ENCODE peak calls at places on chromosome 21, in six cellular contexts. L is upper lobe of left lung, I is A549, Q is HepG2, W is GM12878, A is K562. E is an unnamed sample.

GRCh38 chr21:39064325-39065012 is 118.8 kb downstream of the PSMG1 start:
- ATAC-seq in I (no peak), L (no peak), Q (no peak), W (no peak), A (no peak), E (no peak)

GRCh38 chr21:38272215-38272614 is 15.4 kb downstream of the KCNJ15 start:
- ATAC-seq in A (no peak), I (no peak), Q (no peak), W (no peak), L (no peak), E (no peak)

GRCh38 chr21:44074315-44074958 is 32.8 kb upstream of the PWP2 start:
- ATAC-seq in Q (no peak), A (no peak), I (no peak), L (no peak), W (no peak), E (no peak)

GRCh38 chr21:43343992-43344886 is 82.7 kb downstream of the SIK1 start:
- ATAC-seq in W (no peak), A (no peak), I (peak; percentile 21), Q (no peak), L (peak; percentile 70), E (no peak)

GRCh38 chr21:17083084-17083483 is 429.8 kb upstream of the CXADR start:
- ATAC-seq in I (no peak), Q (no peak), L (no peak), A (no peak), W (no peak), E (no peak)

GRCh38 chr21:17051054-17051453 is 461.8 kb upstream of the CXADR start:
- ATAC-seq in I (no peak), W (no peak), L (no peak), Q (no peak), A (no peak), E (no peak)

GRCh38 chr21:23986987-23987386 is 1620.3 kb downstream of the MRPL39 start:
- ATAC-seq in W (no peak), Q (no peak), A (no peak), I (no peak), L (no peak), E (no peak)

GRCh38 chr21:33046455-33046854 is 20.7 kb downstream of the OLIG2 start:
- ATAC-seq in A (no peak), I (no peak), L (no peak), W (no peak), Q (no peak), E (no peak)

GRCh38 chr21:44375686-44376320 is 22.4 kb downstream of the TRPM2 start:
- ATAC-seq in I (no peak), Q (no peak), L (no peak), A (no peak), W (no peak), E (no peak)

GRCh38 chr21:31408306-31409088 is 64.4 kb upstream of the TIAM1 start:
- ATAC-seq in L (no peak), W (no peak), A (no peak), I (no peak), Q (no peak), E (peak; percentile 50)

GRCh38 chr21:16563795-16564194 is 834.0 kb downstream of the USP25 start:
- ATAC-seq in I (peak; percentile 87), W (no peak), A (no peak), Q (peak; percentile 94), L (peak; percentile 87), E (no peak)

GRCh38 chr21:15058718-15059316 is 6.0 kb downstream of the NRIP1 start:
- ATAC-seq in L (no peak), Q (peak; percentile 22), A (peak; percentile 47), I (no peak), W (peak; percentile 51), E (no peak)

GRCh38 chr21:26449161-26449560 is 123.9 kb downstream of the CYYR1 start:
- ATAC-seq in A (no peak), L (no peak), I (no peak), W (no peak), Q (no peak), E (peak; percentile 51)

GRCh38 chr21:31128234-31128633 is 90.0 kb upstream of the KRTAP19-8 start:
- ATAC-seq in I (no peak), W (no peak), A (no peak), L (no peak), Q (no peak), E (no peak)

DNA sequence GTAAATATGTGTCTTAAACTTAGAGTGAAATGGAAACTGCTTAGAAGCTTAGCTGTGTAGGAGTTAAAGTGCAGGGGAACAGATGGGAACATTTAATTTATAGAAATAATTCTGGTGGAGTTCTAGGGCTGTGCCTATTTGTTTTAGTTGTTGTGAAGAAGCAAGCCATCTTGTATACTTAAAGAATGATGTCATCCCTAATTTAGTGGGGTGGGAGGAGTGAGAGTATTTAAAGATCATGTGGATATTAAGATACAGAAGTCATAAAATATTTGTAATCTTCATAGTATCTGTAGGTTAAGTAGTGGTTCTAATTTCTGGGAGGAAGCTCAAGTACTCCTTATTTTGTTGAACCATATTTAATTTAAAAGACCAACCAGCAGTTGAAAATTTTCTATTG is 41.5 kb downstream of the BACH1 start:
- ATAC-seq in W (no peak), L (no peak), I (no peak), Q (no peak), A (no peak), E (no peak)
- H3K4me1 ChIP-seq in W (no peaks in the 10 kb centered on the region), L (peaks cover 33% of the 10 kb centered on the region), I (peaks cover 20% of the 10 kb centered on the region), Q (no peaks in the 10 kb centered on the region), A (peaks cover 2% of the 10 kb centered on the region), E (peaks cover 4% of the 10 kb centered on the region)

GRCh38 chr21:28186604-28187003 is 806.1 kb downstream of the LTN1 start:
- ATAC-seq in I (no peak), W (no peak), L (no peak), A (no peak), Q (no peak), E (no peak)
- TF ChIP-seq EP300 in I (no peak), W (no peak), L (no peak), A (no peak), Q (no peak), E (no peak)

GRCh38 chr21:45877160-45877438 is 104.5 kb upstream of the COL6A1 start:
- ATAC-seq in A (no peak), Q (no peak), L (no peak), W (no peak), I (no peak), E (no peak)

GRCh38 chr21:45880097-45881068 is 101.2 kb upstream of the COL6A1 start:
- ATAC-seq in I (peak; percentile 85), A (peak; percentile 96), L (peak; percentile 75), W (peak; percentile 98), Q (peak; percentile 90), E (peak; percentile 61)

GRCh38 chr21:45876381-45877159 is 105.0 kb upstream of the COL6A1 start:
- ATAC-seq in W (no peak), Q (no peak), I (no peak), A (no peak), L (no peak), E (no peak)

GRCh38 chr21:45875881-45876280 is 105.7 kb upstream of the COL6A1 start:
- ATAC-seq in W (no peak), I (no peak), A (no peak), Q (no peak), L (no peak), E (no peak)

DNA sequence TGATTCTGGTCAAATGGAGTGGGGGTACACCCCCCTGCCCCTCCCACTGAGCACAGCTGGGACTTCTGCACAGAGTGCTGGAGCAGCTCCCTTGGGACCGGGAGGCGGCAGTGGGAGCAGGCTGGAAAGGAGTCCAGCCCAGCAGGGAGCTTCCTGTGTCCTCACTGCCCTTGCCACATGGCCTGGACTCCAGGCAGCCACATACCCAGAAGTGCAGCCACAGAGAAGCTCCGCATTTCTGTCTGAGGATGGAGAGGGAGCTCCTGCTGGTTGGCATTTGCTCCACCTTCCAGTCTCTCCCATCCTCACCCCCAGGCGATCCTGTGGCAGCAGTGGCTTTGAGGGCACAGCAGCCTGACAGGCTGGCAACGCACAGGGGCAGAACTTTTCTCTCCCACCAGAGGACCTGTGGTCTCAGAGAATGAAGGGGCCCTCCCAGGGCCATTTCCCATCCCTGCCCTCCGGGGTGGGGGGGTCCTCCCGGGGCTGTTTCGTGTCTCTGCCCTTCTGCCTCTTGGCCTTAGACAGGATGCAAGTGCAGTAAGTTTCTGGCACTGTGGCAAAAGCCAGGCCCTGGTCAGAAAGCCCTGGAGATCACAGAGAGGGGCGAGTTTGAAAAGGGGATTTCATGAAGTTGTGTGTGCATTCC is 103.6 kb upstream of the COL6A1 start:
- ATAC-seq in W (no peak), I (no peak), L (no peak), A (no peak), Q (no peak), E (no peak)
- H3K4me1 ChIP-seq in W (no peaks in the 10 kb centered on the region), I (no peaks in the 10 kb centered on the region), L (no peaks in the 10 kb centered on the region), A (peaks cover 7% of the 10 kb centered on the region), Q (peaks cover 9% of the 10 kb centered on the region), E (no peaks in the 10 kb centered on the region)

GRCh38 chr21:25176637-25177412 is 430.5 kb downstream of the MRPL39 start:
- ATAC-seq in L (no peak), W (peak; percentile 92), I (no peak), A (no peak), Q (no peak), E (no peak)
- TF ChIP-seq EP300 in L (no peak), W (peak; percentile 95), I (no peak), A (no peak), Q (no peak), E (no peak)

GRCh38 chr21:41684381-41685245 is 82.2 kb downstream of the RIPK4 start:
- ATAC-seq in A (no peak), Q (peak; percentile 7), I (peak; percentile 65), W (no peak), L (no peak), E (no peak)
- H3K4me1 ChIP-seq in A (no peaks in the 10 kb centered on the region), Q (peaks cover 79% of the 10 kb centered on the region), I (peaks cover 70% of the 10 kb centered on the region), W (no peaks in the 10 kb centered on the region), L (no peaks in the 10 kb centered on the region), E (no peaks in the 10 kb centered on the region)

GRCh38 chr21:35933466-35933865 is 126.9 kb downstream of the SETD4 start:
- ATAC-seq in A (peak; percentile 36), I (peak; percentile 64), Q (no peak), L (peak; percentile 67), W (no peak), E (peak; percentile 83)

GRCh38 chr21:35927262-35927661 is 133.1 kb downstream of the SETD4 start:
- ATAC-seq in I (no peak), L (no peak), Q (no peak), W (no peak), A (no peak), E (no peak)

GRCh38 chr21:35932232-35932911 is 128.0 kb downstream of the SETD4 start:
- ATAC-seq in W (peak; percentile 92), A (no peak), I (no peak), Q (no peak), L (peak; percentile 82), E (peak; percentile 83)
- TF ChIP-seq EP300 in W (no peak), A (no peak), I (no peak), Q (no peak), L (peak; percentile 67), E (no peak)